ENCODE peak calls at places on chromosomes 16 and 17, in ten cellular contexts. S is mucosa of descending colon, O is H1, J is brain microvascular endothelial cell, T is colonic mucosa, D is AG04450, N is H9, A is Panc1, Y is HFFc6, W is left ventricle myocardium inferior. F is an unnamed sample.

GRCh38 chr17:80604007-80604728 is 59.5 kb downstream of the RPTOR start:
- DNase-seq in D (no peak), Y (no peak), A (no peak), S (no peak), T (no peak), N (no peak), O (no peak), J (no peak), W (no peak), F (no peak)

GRCh38 chr17:35127751-35128514 is 6.5 kb downstream of the FNDC8 start:
- DNase-seq in N (no peak), O (no peak), Y (peak; percentile 56), D (peak; percentile 96), A (no peak), W (peak; percentile 34), T (no peak), J (no peak), S (no peak), F (no peak)

GRCh38 chr17:61793565-61793964 is 69.8 kb downstream of the BRIP1 start:
- DNase-seq in Y (no peak), D (no peak), A (no peak), J (no peak), N (no peak), W (no peak), S (no peak), T (no peak), O (no peak), F (no peak)

GRCh38 chr17:30236807-30237206 is 1.3 kb upstream of the SLC6A4 start:
- DNase-seq in J (no peak), O (peak; percentile 19), W (peak; percentile 49), A (no peak), N (peak; percentile 78), D (no peak), Y (no peak), S (peak; percentile 57), T (peak; percentile 37), F (peak; percentile 29)

GRCh38 chr17:77810536-77810935 is 148.0 kb upstream of the TNRC6C start:
- DNase-seq in O (no peak), T (no peak), A (no peak), W (no peak), N (peak; percentile 64), J (peak; percentile 35), D (no peak), Y (peak; percentile 58), S (no peak), F (no peak)

GRCh38 chr16:12087901-12088364 is 111.4 kb downstream of the SNX29 start:
- DNase-seq in D (no peak), N (no peak), Y (no peak), J (no peak), T (no peak), A (no peak), O (no peak), S (peak; percentile 34), W (peak; percentile 58), F (peak; percentile 67)

GRCh38 chr17:65743313-65743665 is 181.8 kb upstream of the AXIN2 start:
- DNase-seq in W (no peak), Y (no peak), O (no peak), A (no peak), N (no peak), S (no peak), J (no peak), T (no peak), D (no peak), F (no peak)

GRCh38 chr17:72661093-72661944 is 431.2 kb downstream of the SLC39A11 start:
- DNase-seq in J (no peak), Y (no peak), T (no peak), A (no peak), S (no peak), N (no peak), O (no peak), D (no peak), W (no peak), F (no peak)

GRCh38 chr16:24045641-24046040 is 209.9 kb downstream of the PRKCB start:
- DNase-seq in A (no peak), Y (no peak), S (no peak), N (peak; percentile 90), T (no peak), O (peak; percentile 81), D (no peak), J (no peak), W (no peak), F (no peak)
- TF ChIP-seq CTCF in A (peak; percentile 79), Y (peak; percentile 47), S (no peak), N (peak; percentile 94), T (no peak), O (peak; percentile 88), D (no peak), J (peak; percentile 8), W (peak; percentile 39), F (no peak)

GRCh38 chr17:82280537-82280936 is 7.0 kb upstream of the CSNK1D start:
- DNase-seq in J (no peak), D (no peak), Y (no peak), W (no peak), N (no peak), A (no peak), O (no peak), S (no peak), T (no peak), F (no peak)

GRCh38 chr17:82281502-82282238 is 8.2 kb upstream of the CSNK1D start:
- DNase-seq in W (no peak), S (no peak), Y (no peak), J (no peak), T (no peak), N (no peak), O (no peak), D (no peak), A (no peak), F (peak; percentile 81)

GRCh38 chr17:82281076-82281475 is 7.6 kb upstream of the CSNK1D start:
- DNase-seq in N (no peak), O (no peak), T (no peak), J (no peak), S (no peak), A (no peak), W (no peak), Y (no peak), D (no peak), F (no peak)

GRCh38 chr17:82283208-82283749 is 9.8 kb upstream of the CSNK1D start:
- DNase-seq in N (no peak), J (peak; percentile 70), W (no peak), Y (peak; percentile 87), S (no peak), D (peak; percentile 81), A (no peak), O (no peak), T (no peak), F (peak; percentile 82)

GRCh38 chr17:82282239-82283207 is 9.0 kb upstream of the CSNK1D start:
- DNase-seq in D (no peak), A (no peak), N (no peak), W (no peak), T (no peak), O (no peak), Y (no peak), J (no peak), S (no peak), F (no peak)
- TF ChIP-seq CTCF in D (no peak), A (no peak), N (no peak), W (no peak), T (no peak), O (no peak), Y (no peak), J (no peak), S (no peak), F (no peak)

GRCh38 chr16:70683146-70683944 is 2.5 kb downstream of the MTSS2 start:
- DNase-seq in J (no peak), Y (no peak), N (no peak), S (no peak), W (no peak), D (no peak), A (no peak), T (no peak), O (no peak), F (no peak)

GRCh38 chr16:70684146-70685060 is 1.4 kb downstream of the MTSS2 start:
- DNase-seq in W (no peak), D (no peak), S (no peak), O (no peak), T (no peak), N (no peak), A (no peak), J (no peak), Y (no peak), F (no peak)

GRCh38 chr16:70681382-70682238 is 4.2 kb downstream of the MTSS2 start:
- DNase-seq in J (no peak), O (no peak), N (no peak), W (peak; percentile 18), T (no peak), Y (no peak), D (no peak), A (no peak), S (no peak), F (no peak)

GRCh38 chr16:70680495-70681381 is 5.1 kb downstream of the MTSS2 start:
- DNase-seq in A (no peak), S (no peak), N (no peak), T (no peak), O (no peak), J (no peak), W (peak; percentile 28), Y (no peak), D (no peak), F (peak; percentile 26)

DNA sequence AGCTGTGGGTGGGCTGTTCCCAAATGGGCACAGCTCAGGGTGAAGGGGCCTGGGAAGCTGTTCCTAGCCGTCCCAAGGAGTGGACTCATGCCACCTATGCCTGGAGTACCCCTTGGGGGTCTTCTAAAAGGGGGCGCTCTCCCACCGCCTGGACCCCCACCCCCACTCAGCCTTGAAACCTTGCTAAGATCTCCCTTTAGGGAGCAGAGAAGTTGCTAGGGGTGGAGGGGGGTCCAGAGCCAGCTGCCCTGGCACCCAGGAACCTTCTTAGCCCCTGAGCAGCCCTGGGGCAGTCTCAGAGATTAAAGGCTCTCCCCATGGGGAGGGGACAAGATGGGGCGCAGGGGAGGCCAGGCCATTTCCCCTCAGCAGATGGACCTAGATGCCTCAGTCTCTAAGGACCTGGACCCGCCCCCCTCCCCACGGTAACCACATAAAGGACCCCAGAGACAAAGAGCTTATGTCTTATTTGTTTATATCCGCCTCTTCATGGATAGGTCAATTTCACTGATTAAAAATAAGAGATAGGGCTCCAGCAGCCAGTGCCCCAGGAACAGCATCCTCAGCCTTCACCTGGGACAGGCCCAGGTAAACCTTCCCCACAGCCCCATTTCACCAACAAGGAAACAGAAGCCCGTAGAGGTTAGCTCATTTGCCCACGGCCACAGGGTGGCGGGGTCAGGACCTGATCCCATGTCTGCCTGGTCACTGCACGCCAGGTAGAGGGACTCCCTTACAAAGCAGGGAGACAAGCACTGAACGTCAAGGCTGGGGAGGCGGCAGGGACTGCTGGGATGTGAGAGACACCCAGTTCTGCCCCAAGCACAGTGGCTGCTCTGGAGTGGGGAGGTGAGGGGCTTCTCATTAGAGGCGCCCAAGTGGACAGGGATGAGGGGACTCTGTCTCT is 3.4 kb downstream of the MTSS2 start:
- DNase-seq in J (no peak), D (no peak), T (no peak), N (no peak), A (no peak), O (no peak), Y (no peak), W (peak; percentile 14), S (no peak), F (no peak)
- TF ChIP-seq CTCF in J (no peak), D (no peak), T (no peak), N (peak; percentile 36), A (no peak), O (no peak), Y (no peak), W (no peak), S (no peak), F (no peak)

DNA sequence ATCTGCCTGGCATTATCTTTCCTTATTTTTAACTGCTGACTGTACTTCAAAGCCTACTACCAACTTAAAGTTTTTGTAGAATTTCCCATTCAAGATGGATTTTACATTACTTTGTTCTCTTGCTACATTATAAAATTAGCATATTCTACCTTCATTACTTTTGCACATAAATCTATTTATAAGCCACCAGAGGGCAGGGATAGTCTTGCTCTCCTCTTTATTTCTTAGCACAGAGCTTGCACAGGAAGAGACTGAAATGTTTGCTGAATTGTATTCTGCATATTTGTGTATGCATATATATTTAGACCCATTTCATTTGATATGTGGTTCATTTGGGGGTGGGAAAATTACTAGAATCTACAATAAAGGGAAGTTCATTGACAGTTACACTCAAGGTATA is 108.0 kb downstream of the SKAP1 start:
- DNase-seq in N (no peak), A (no peak), D (no peak), J (no peak), O (no peak), Y (peak; percentile 6), S (no peak), W (no peak), T (no peak), F (no peak)
- TF ChIP-seq CTCF in N (no peak), A (peak; percentile 45), D (peak; percentile 28), J (peak; percentile 31), O (no peak), Y (peak; percentile 57), S (no peak), W (no peak), T (no peak), F (no peak)